ENCODE peak calls at places on chromosomes 3 and 15, in ten cellular contexts. H is Panc1, P is astrocyte, B is adrenal gland, O is transverse colon, T is breast epithelium, X is PC-3, J is ovary, U is kidney epithelial cell, K is AG04450. Y is an unnamed sample.

GRCh38 chr3:13708301-13708700 is 159.4 kb downstream of the FBLN2 start:
- DNase-seq in O (no peak), H (no peak), J (no peak), K (no peak), T (no peak), P (no peak), U (no peak), B (peak; percentile 2), X (no peak), Y (peak; percentile 8)

GRCh38 chr3:37937156-37937555 is 53.4 kb upstream of the VILL start:
- DNase-seq in X (no peak), T (no peak), K (no peak), U (no peak), B (no peak), H (no peak), O (no peak), P (no peak), J (no peak), Y (no peak)

GRCh38 chr15:98658831-98659699 is 10.7 kb downstream of the IGF1R start:
- DNase-seq in P (peak; percentile 42), H (peak; percentile 39), T (no peak), K (no peak), O (peak; percentile 21), X (peak; percentile 74), U (no peak), J (no peak), B (no peak), Y (no peak)

GRCh38 chr15:72835289-72835890 is 51.8 kb upstream of the ADPGK start:
- DNase-seq in B (no peak), H (no peak), O (peak; percentile 43), T (no peak), J (no peak), P (no peak), X (no peak), K (no peak), U (no peak), Y (no peak)

GRCh38 chr3:77348244-77348855 is 308.5 kb downstream of the ROBO2 start:
- DNase-seq in P (no peak), T (no peak), K (no peak), B (peak; percentile 51), H (no peak), O (no peak), X (peak; percentile 63), U (no peak), J (no peak), Y (no peak)

GRCh38 chr15:40449275-40449674 is 8.5 kb downstream of the BAHD1 start:
- DNase-seq in O (no peak), H (no peak), T (no peak), B (no peak), K (no peak), U (no peak), J (no peak), P (no peak), X (peak; percentile 39), Y (no peak)

GRCh38 chr3:180980612-180981011 is 8.9 kb downstream of the DNAJC19 start:
- DNase-seq in H (no peak), T (no peak), O (no peak), K (peak; percentile 8), P (peak; percentile 30), X (no peak), J (no peak), B (no peak), U (no peak), Y (no peak)

GRCh38 chr3:159635047-159635641 is 353.5 kb upstream of the IL12A start:
- DNase-seq in H (no peak), X (peak; percentile 82), U (peak; percentile 37), O (no peak), B (no peak), P (peak; percentile 77), K (no peak), T (no peak), J (no peak), Y (no peak)

GRCh38 chr15:81265256-81265943 is 58.5 kb downstream of the STARD5 start:
- DNase-seq in P (no peak), H (no peak), U (no peak), O (no peak), T (no peak), B (no peak), K (no peak), J (no peak), X (no peak), Y (no peak)

GRCh38 chr3:81799403-81799802 is 38.0 kb upstream of the GBE1 start:
- DNase-seq in X (no peak), T (no peak), O (no peak), H (no peak), J (no peak), P (peak; percentile 2), B (no peak), U (no peak), K (no peak), Y (no peak)

DNA sequence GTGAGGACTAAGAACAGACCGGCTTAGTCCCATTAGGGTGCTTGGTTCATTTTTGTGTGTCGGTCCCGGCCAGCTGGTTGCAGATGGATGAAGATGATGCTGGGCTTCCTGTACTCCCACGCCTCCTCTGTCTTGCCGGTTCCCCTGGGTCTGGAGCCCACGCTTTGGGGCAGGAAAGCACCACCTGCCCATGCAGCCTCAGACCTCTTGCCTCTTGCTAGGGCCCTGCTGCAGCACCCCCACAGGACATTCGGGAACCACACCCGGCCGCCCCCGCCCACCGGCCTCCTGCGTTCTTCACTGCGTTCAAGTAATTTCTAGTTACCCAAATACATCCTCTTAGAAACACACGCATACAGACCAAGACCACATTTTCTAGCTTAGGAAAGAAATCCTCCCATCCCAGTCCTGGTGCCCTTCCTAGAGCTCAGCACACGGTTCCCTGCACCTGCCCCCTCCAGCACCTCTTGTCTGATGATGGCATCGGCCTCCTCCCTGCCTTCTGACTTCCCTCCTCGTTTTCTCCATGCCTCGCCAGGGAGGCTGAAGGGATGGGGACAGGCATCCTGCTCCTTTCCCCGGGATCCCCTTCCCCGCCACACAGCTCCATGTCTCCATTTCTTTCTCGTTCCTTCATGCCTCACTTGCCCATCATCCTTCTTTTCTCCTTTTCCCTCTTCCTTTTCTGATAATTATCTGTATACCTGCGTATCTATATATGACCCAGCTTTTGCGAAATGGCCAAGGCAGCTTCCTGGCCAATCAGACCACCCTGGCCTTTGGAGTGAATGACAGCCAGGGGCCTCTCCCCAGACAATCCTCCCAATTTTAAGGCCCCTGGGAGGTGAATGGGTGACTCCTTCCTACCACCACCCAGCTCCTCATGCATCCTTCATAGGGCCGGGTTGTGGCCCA is 30.9 kb downstream of the FAM3D start:
- DNase-seq in J (no peak), B (no peak), X (no peak), U (no peak), K (no peak), O (no peak), P (no peak), H (no peak), T (no peak), Y (no peak)
- TF ChIP-seq CTCF in J (no peak), B (no peak), X (no peak), U (no peak), K (no peak), O (no peak), P (no peak), H (no peak), T (no peak), Y (no peak)

GRCh38 chr3:31196881-31197364 is 302.5 kb upstream of the GADL1 start:
- DNase-seq in T (no peak), P (peak; percentile 81), U (no peak), X (no peak), J (peak; percentile 60), H (no peak), B (no peak), O (no peak), K (no peak), Y (no peak)
- H3K4me3 ChIP-seq in T (no peak overlapping the region), P (no peak overlapping the region), U (no peak overlapping the region), X (no peak overlapping the region), J (no peak overlapping the region), H (no peak overlapping the region), B (no peak overlapping the region), O (no peak overlapping the region), K (no peak overlapping the region), Y (no peak overlapping the region)

DNA sequence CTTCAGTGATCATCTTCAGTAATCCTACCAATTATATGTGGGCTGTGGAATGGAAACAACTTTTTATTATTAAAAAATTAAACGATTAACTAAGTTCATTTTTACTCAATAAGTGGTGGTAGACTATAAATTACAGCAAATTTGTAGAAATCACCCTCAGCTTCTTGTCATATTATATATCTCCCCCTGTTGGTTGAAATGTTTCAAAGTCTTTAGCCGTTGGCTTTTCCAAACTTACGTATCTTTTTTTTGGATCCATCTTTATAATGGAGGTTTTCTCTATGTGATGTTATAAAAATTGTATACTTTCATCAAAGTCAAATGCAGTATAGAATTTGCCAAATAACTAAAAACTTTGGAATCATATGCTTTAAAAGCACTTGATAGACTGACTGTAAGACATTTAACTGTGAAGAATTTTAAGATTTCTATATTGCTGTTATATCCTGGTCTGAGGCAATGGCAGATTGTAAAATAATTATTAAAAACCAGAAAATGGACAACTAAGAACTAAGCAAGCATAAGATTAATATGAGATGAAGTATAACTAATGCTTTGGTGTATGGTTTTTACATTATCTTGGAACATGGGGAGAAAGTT is 44.7 kb downstream of the ATP11B start:
- DNase-seq in T (no peak), U (no peak), H (no peak), X (peak; percentile 65), J (no peak), K (no peak), P (peak; percentile 12), O (no peak), B (no peak), Y (no peak)
- TF ChIP-seq CTCF in T (peak; percentile 40), U (peak; percentile 47), H (peak; percentile 60), X (peak; percentile 74), J (no peak), K (peak; percentile 50), P (peak; percentile 30), O (peak; percentile 46), B (peak; percentile 21), Y (peak; percentile 54)

GRCh38 chr15:79896634-79897379 is at the start of gene MTHFS:
- DNase-seq in P (peak; percentile 59), J (peak; percentile 81), T (peak; percentile 73), B (peak; percentile 75), O (peak; percentile 87), H (no peak), U (peak; percentile 10), X (peak; percentile 86), K (no peak), Y (peak; percentile 95)

GRCh38 chr15:79898369-79898768 is 1.6 kb upstream of the MTHFS start:
- DNase-seq in B (no peak), J (no peak), X (no peak), T (no peak), O (no peak), U (no peak), K (no peak), P (no peak), H (no peak), Y (no peak)

GRCh38 chr15:79896131-79896633 is 632 bp downstream of the MTHFS start:
- DNase-seq in X (no peak), J (no peak), O (no peak), P (no peak), T (no peak), U (no peak), H (no peak), K (no peak), B (no peak), Y (no peak)

GRCh38 chr15:79897380-79897678 is 515 bp upstream of the MTHFS start:
- DNase-seq in H (no peak), U (no peak), P (peak; percentile 6), J (no peak), T (no peak), X (no peak), B (no peak), O (no peak), K (no peak), Y (no peak)

DNA sequence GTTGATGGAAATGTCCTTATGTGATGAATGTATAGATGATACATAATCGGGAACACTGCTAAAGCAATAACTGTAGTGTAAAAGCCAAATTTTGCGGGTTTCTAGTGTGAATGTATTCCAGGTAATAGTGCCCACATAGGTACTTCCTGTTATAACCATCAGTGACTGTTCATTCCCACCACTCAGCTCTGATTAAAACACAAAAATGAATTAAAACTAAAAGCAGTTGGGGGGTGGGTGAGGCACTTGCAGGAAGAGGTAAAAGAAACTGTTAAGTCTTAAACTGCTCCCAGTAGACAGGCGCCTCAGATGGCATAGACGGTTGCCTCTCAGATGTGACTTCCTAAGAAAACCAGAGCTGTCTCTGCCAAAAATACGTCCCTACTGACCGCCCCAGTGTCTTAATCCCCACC is 893 bp upstream of the MTHFS start:
- DNase-seq in O (no peak), J (no peak), X (no peak), H (no peak), B (no peak), P (no peak), U (no peak), T (no peak), K (no peak), Y (no peak)
- H3K4me3 ChIP-seq in O (no peak overlapping the region), J (peak overlapping the region; percentile 62), X (peak overlapping the region; percentile 74), H (peak overlapping the region; percentile 82), B (no peak overlapping the region), P (no peak overlapping the region), U (no peak overlapping the region), T (peak overlapping the region; percentile 88), K (no peak overlapping the region), Y (peak overlapping the region; percentile 79)